ENCODE peak calls at places on chromosomes 6 and 20, in four cellular contexts. M, X, C and N are unnamed samples.

GRCh38 chr6:42727627-42728026 is 5.2 kb upstream of the PRPH2 start:
- DNase-seq in M (no peak), X (peak; percentile 26), C (no peak), N (no peak)

GRCh38 chr6:53615633-53616449 is 49.7 kb downstream of the KLHL31 start:
- DNase-seq in M (no peak), X (no peak), C (peak; percentile 14), N (no peak)

GRCh38 chr6:132401120-132401940 is at the start of gene MOXD1:
- DNase-seq in M (no peak), X (peak; percentile 41), C (peak; percentile 56), N (peak; percentile 51)

GRCh38 chr20:19952392-19952791 is 64.8 kb upstream of the NAA20 start:
- DNase-seq in M (no peak), X (no peak), C (no peak), N (peak; percentile 20)

GRCh38 chr6:78308025-78308424 is 559.3 kb upstream of the IRAK1BP1 start:
- DNase-seq in M (no peak), X (no peak), C (no peak), N (peak; percentile 4)

GRCh38 chr6:91879346-91879995 is 1292.6 kb upstream of the MAP3K7 start:
- DNase-seq in M (no peak), X (no peak), C (no peak), N (no peak)

GRCh38 chr6:4299476-4299875 is 164.1 kb upstream of the ECI2 start:
- DNase-seq in M (no peak), X (no peak), C (peak; percentile 27), N (no peak)

GRCh38 chr20:62336329-62336728 is 30.8 kb downstream of the LAMA5 start:
- DNase-seq in M (no peak), X (no peak), C (no peak), N (peak; percentile 49)

GRCh38 chr6:4281341-4282293 is 146.2 kb upstream of the ECI2 start:
- DNase-seq in M (no peak), X (peak; percentile 40), C (peak; percentile 15), N (peak; percentile 70)

GRCh38 chr20:24573557-24573956 is 104.1 kb downstream of the SYNDIG1 start:
- DNase-seq in M (no peak), X (no peak), C (no peak), N (no peak)

GRCh38 chr6:5457983-5458683 is 196.8 kb downstream of the FARS2 start:
- DNase-seq in M (no peak), X (no peak), C (no peak), N (no peak)

GRCh38 chr20:2507464-2507863 is 1.3 kb downstream of the ZNF343 start:
- DNase-seq in M (no peak), X (no peak), C (peak; percentile 7), N (no peak)
- H3K4me3 ChIP-seq in M (peak overlapping the region; percentile 81), X (peak overlapping the region; percentile 74), C (peak overlapping the region; percentile 89), N (peak overlapping the region; percentile 98)

DNA sequence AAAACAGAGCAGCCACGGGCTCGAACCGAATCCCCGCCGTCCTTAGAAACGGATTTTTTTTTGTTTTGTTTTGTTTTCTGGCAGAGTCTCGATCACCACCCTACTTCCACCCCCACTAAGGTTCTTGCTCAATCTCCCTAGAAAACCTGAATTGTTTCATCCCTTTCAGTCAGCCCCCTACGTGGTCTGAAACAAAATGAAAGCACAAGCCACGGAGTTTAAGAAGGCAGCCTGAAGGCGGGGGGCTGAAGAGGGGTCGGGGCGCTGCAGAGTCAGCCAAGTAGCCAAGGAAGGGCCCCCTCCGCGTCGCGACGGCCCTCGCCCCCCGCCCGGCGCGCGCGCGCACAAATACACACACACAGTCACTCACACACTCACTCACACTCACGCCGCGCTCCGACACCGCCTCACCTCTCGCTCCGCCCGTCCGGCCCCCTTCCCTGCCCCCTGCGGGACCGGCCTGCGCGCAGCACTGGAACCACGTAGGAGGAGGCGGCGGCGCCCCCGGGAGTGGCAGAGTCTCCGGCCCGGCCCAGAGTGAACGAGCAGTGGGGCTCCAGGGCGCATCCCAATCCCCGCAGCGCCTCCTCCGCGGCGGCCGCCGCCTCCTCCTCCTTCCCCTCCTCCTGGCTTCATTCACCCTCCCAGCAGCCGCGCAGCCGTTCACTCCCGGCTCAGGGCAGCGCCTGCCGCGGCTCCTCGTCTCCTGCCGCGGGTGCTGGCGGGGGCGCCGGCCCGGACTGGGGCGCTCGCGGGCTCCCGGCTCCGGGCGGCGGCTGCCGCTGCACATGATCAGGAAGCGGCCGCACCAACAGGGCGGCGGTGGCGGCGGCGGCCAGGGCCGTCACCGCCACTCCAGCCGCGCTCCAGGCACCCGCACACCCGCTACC is 1.4 kb downstream of the ATXN1 start:
- DNase-seq in M (peak; percentile 96), X (peak; percentile 93), C (peak; percentile 97), N (peak; percentile 87)
- TF ChIP-seq CTCF in M (no peak), X (no peak), C (no peak), N (peak; percentile 3)

GRCh38 chr6:10410214-10410873 is 4.5 kb downstream of the TFAP2A start:
- DNase-seq in M (no peak), X (no peak), C (no peak), N (no peak)

GRCh38 chr6:10409766-10410209 is 5.1 kb downstream of the TFAP2A start:
- DNase-seq in M (no peak), X (no peak), C (no peak), N (no peak)

GRCh38 chr6:10411915-10412164 is 3.0 kb downstream of the TFAP2A start:
- DNase-seq in M (no peak), X (no peak), C (no peak), N (no peak)

GRCh38 chr6:10412165-10412947 is 2.5 kb downstream of the TFAP2A start:
- DNase-seq in M (peak; percentile 81), X (peak; percentile 57), C (peak; percentile 78), N (peak; percentile 88)

DNA sequence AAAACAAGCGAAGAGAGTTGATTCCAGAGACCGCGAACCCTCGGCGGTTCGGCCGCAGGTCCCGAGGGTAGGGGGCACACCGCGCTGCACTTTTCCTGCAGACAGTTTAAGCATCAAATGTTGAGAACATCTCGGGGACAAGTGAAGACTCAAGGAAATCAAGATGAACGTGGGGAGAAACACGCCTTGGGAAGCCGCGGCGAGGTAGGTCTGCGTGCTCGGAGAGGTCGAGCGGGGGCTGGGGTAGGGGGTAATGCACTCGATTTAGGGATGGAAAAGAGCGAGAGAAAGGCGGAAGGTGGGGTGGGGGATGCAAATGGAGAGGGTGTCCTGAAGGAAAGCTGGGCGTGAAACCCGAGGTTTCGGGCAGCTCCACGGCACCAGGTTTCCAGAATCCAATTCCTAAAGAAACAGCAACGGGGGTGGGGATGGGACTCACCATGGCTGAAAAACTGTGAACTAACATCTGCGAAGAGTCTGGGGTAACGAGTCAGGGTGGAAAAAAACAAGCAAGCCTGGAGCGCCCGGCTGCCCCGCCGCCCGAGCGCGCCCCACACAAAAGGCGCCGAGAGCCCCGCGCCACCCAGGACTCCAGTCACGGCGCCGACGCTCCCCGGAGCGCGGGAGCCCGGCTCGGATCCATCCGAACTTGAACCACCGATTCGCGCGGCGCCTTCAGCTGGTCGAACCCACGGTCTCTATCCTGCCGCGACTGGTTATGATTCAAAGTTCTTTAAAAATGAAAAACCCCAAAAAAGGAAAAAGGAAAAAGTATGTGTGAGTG is 3.6 kb downstream of the TFAP2A start:
- DNase-seq in M (no peak), X (no peak), C (no peak), N (no peak)
- H3K4me3 ChIP-seq in M (peak overlapping the region; percentile 78), X (peak overlapping the region; percentile 55), C (peak overlapping the region; percentile 61), N (peak overlapping the region; percentile 63)

DNA sequence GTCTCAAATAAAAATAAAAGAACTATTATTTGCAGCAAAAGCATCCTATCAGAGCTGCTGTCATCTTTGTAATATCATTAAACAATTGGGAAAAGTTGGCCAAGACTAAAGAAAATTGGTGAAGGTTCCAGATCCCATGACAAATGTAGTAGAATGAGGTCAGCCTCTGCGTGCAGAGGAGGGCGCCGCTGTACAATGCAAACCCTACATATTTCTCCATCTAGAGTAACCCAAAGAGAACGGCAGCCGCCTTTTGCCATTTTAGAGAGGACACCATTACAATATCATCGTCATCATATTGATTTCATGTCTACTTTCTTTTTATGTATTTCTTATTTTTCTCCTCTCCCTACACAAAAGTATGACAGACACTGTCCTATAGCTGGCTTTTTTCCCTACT is 59.5 kb downstream of the ZMYND8 start:
- DNase-seq in M (peak; percentile 42), X (no peak), C (peak; percentile 43), N (no peak)
- TF ChIP-seq CTCF in M (no peak), X (peak; percentile 24), C (no peak), N (no peak)

GRCh38 chr6:84763397-84764331 is 734 bp downstream of the TBX18 start:
- DNase-seq in M (peak; percentile 93), X (no peak), C (peak; percentile 95), N (no peak)
- H3K4me3 ChIP-seq in M (peak overlapping the region; percentile 98), X (peak overlapping the region; percentile 56), C (peak overlapping the region; percentile 82), N (no peak overlapping the region)

GRCh38 chr20:2692886-2693285 is 306 bp downstream of the EBF4 start:
- DNase-seq in M (no peak), X (no peak), C (no peak), N (no peak)
- TF ChIP-seq CTCF in M (no peak), X (no peak), C (no peak), N (no peak)

DNA sequence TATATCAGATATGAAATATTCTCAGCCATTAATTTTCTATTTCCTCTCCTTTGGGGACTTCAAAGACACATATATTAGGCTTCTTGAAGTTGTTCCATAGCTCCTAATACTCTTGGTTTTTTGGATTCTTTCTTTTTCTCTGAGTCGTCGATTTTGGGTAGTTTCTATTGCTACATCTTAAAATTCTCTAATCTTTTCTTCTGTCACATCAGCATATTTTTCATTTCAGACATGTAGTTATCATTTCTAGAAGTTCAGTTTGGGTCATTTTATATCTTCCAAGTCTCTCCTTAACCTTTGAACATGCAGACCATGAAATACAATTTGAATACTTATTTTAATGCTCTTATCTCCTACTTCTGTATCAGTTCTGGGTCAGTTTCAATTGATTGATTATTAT is 38.9 kb upstream of the SCRT2 start:
- DNase-seq in M (no peak), X (no peak), C (no peak), N (no peak)
- H3K4me3 ChIP-seq in M (no peak overlapping the region), X (no peak overlapping the region), C (no peak overlapping the region), N (no peak overlapping the region)

DNA sequence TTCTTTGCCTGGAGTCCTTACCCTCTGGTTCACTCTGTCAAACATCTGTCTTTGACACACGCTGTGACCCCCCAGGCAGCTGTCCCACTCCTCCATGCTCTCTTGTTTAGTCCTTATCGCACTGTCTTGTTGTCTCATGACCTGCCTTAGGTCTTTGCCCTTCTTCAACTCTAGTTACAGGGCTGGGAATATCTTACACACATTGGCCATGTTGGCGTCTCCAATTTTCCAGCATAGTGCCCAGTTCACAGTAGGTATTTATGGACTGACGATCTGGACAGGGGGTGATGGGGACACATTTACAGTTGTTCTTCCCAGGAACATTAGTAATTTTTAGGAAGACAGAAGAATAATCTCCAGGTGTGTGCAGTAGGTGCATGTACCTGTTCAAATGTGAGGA is 129.7 kb upstream of the SLC22A16 start:
- DNase-seq in M (no peak), X (no peak), C (no peak), N (no peak)
- TF ChIP-seq CTCF in M (no peak), X (no peak), C (no peak), N (no peak)

GRCh38 chr20:53574819-53575218 is 18.8 kb downstream of the ZNF217 start:
- DNase-seq in M (no peak), X (no peak), C (no peak), N (no peak)
- H3K4me3 ChIP-seq in M (no peak overlapping the region), X (no peak overlapping the region), C (no peak overlapping the region), N (no peak overlapping the region)